ENCODE peak calls at places on chromosome 9, in nine cellular contexts. J is NCI-H460, A is caudate nucleus, G is retinal pigment epithelial cell, N is T1000, Z is DMS53, O is SW480, Y is amniotic stem cell, F is NCI-H1048. W is an unnamed sample.

GRCh38 chr9:93984860-93985259 is 29.7 kb upstream of the BARX1 start:
- DNase-seq in Y (no peak), O (no peak), Z (peak; percentile 61), F (no peak), A (no peak), N (no peak), J (no peak), G (no peak), W (no peak)

GRCh38 chr9:84947412-84947972 is 278.0 kb downstream of the NTRK2 start:
- DNase-seq in G (no peak), A (no peak), O (peak; percentile 60), F (no peak), Z (no peak), N (peak; percentile 35), J (no peak), Y (no peak), W (no peak)

GRCh38 chr9:5608298-5609254 is 20.3 kb upstream of the RIC1 start:
- DNase-seq in G (peak; percentile 68), Z (peak; percentile 38), J (no peak), N (no peak), Y (no peak), F (no peak), O (no peak), A (no peak), W (peak; percentile 29)

GRCh38 chr9:101325053-101325452 is 59.8 kb downstream of the BAAT start:
- DNase-seq in J (no peak), N (no peak), Y (no peak), Z (peak; percentile 68), A (no peak), F (no peak), O (no peak), G (no peak), W (no peak)

GRCh38 chr9:136711751-136712689 is at the start of gene DIPK1B:
- DNase-seq in Y (no peak), G (no peak), O (no peak), A (no peak), J (no peak), F (no peak), Z (peak; percentile 92), N (no peak), W (no peak)

GRCh38 chr9:14349818-14350333 is 35.9 kb upstream of the NFIB start:
- DNase-seq in F (no peak), G (no peak), N (no peak), J (no peak), A (no peak), Z (no peak), Y (no peak), O (no peak), W (peak; percentile 65)

GRCh38 chr9:18056269-18056992 is 417.5 kb upstream of the ADAMTSL1 start:
- DNase-seq in A (no peak), N (no peak), G (no peak), O (no peak), J (no peak), F (no peak), Y (no peak), Z (no peak), W (no peak)

GRCh38 chr9:110432253-110432652 is 94.6 kb upstream of the TXNDC8 start:
- DNase-seq in O (no peak), F (no peak), J (no peak), G (no peak), Z (no peak), A (peak; percentile 12), Y (no peak), N (no peak), W (no peak)

GRCh38 chr9:81825831-81826540 is 102.2 kb upstream of the SPATA31D4 start:
- DNase-seq in J (no peak), N (no peak), Y (no peak), A (peak; percentile 55), Z (peak; percentile 48), F (no peak), O (no peak), G (peak; percentile 69), W (no peak)

GRCh38 chr9:130927995-130928900 is 10.8 kb downstream of the FIBCD1 start:
- DNase-seq in N (no peak), Z (peak; percentile 69), J (no peak), O (peak; percentile 80), Y (no peak), G (peak; percentile 72), F (no peak), A (no peak), W (peak; percentile 48)

GRCh38 chr9:80197661-80198060 is 625.9 kb downstream of the TLE4 start:
- DNase-seq in G (no peak), J (no peak), Y (no peak), O (no peak), F (no peak), N (no peak), Z (no peak), A (no peak), W (no peak)

GRCh38 chr9:135722365-135722764 is 20.4 kb downstream of the KCNT1 start:
- DNase-seq in N (no peak), Y (no peak), J (no peak), O (no peak), F (no peak), A (no peak), G (no peak), Z (no peak), W (no peak)

GRCh38 chr9:86585422-86586143 is 231.4 kb upstream of the TUT7 start:
- DNase-seq in O (no peak), A (no peak), G (no peak), Z (no peak), J (no peak), N (no peak), F (no peak), Y (no peak), W (no peak)

GRCh38 chr9:81964216-81965171 is 21.2 kb downstream of the SPATA31D3 start:
- DNase-seq in O (no peak), N (no peak), A (no peak), G (no peak), J (no peak), Y (no peak), Z (no peak), F (no peak), W (no peak)

GRCh38 chr9:24708808-24709207 is 163.1 kb upstream of the IZUMO3 start:
- DNase-seq in Z (no peak), Y (no peak), F (no peak), A (no peak), J (no peak), O (no peak), G (no peak), N (no peak), W (no peak)

GRCh38 chr9:98627291-98627690 is 81.4 kb downstream of the GABBR2 start:
- DNase-seq in A (no peak), Z (no peak), F (no peak), G (peak; percentile 54), Y (no peak), J (no peak), N (no peak), O (no peak), W (no peak)

GRCh38 chr9:129840024-129840423 is 4.8 kb downstream of the USP20 start:
- DNase-seq in O (no peak), Z (peak; percentile 97), F (no peak), N (no peak), J (no peak), G (no peak), A (no peak), Y (no peak), W (no peak)

W was measured in dermis microvascular lymphatic vessel endothelial cell.